ENCODE peak calls at places on chromosomes 13 and 19, in nine cellular contexts. N is tibial nerve; I is lung microvascular endothelial cell; R is stimulated activated CD8-positive, alpha-beta memory T cell treated with anti-CD3 and anti-CD28 coated beads, Interleukin-15, amount 100 ng/mL, for 4 hours; X is Daoy; L is Caco-2; S is LoVo; H is GM18507; J is GM04504. V is an unnamed sample.

GRCh38 chr13:49625392-49626137 is 2.7 kb upstream of the ARL11 start:
- DNase-seq in L (no peak), I (no peak), H (no peak), X (no peak), S (peak; percentile 51), R (no peak), N (peak; percentile 28), J (no peak), V (no peak)

GRCh38 chr19:47608074-47608907 is 643 bp upstream of the BICRA start:
- DNase-seq in L (peak; percentile 99), H (peak; percentile 93), I (peak; percentile 94), J (peak; percentile 91), N (peak; percentile 91), S (peak; percentile 91), R (peak; percentile 84), X (peak; percentile 97), V (peak; percentile 96)

GRCh38 chr13:30256713-30257432 is 50.5 kb downstream of the KATNAL1 start:
- DNase-seq in N (no peak), L (no peak), R (no peak), S (no peak), X (no peak), I (no peak), J (peak; percentile 12), H (no peak), V (peak; percentile 19)

GRCh38 chr19:51712461-51713081 is 11.2 kb downstream of the HAS1 start:
- DNase-seq in R (no peak), I (peak; percentile 39), S (no peak), H (peak; percentile 12), X (peak; percentile 72), L (no peak), N (no peak), J (no peak), V (no peak)

GRCh38 chr19:36638862-36639510 is 27.7 kb downstream of the ZNF461 start:
- DNase-seq in L (no peak), X (no peak), S (no peak), H (no peak), I (peak; percentile 2), N (no peak), R (no peak), J (no peak), V (no peak)

GRCh38 chr13:74796126-74796643 is 662.0 kb upstream of the KLF12 start:
- DNase-seq in S (no peak), J (no peak), H (no peak), X (no peak), N (no peak), L (no peak), I (no peak), R (no peak), V (peak; percentile 44)

GRCh38 chr19:35822579-35822978 is 9.9 kb upstream of the PRODH2 start:
- DNase-seq in S (no peak), N (no peak), I (no peak), L (no peak), X (peak; percentile 26), H (no peak), J (no peak), R (no peak), V (no peak)

GRCh38 chr13:64453831-64454230 is 2776.3 kb downstream of the PCDH9 start:
- DNase-seq in R (no peak), N (no peak), L (no peak), H (no peak), J (no peak), S (no peak), X (no peak), I (no peak), V (no peak)

GRCh38 chr13:54248306-54248705 is 1219.7 kb downstream of the OLFM4 start:
- DNase-seq in L (no peak), R (no peak), H (no peak), J (no peak), N (no peak), S (no peak), X (no peak), I (no peak), V (no peak)

GRCh38 chr13:97849305-97849704 is 104.2 kb upstream of the IPO5 start:
- DNase-seq in X (peak; percentile 13), J (no peak), H (no peak), R (no peak), N (no peak), L (peak; percentile 46), S (no peak), I (peak; percentile 48), V (no peak)

GRCh38 chr19:50435221-50435620 is 2.5 kb downstream of the MYBPC2 start:
- DNase-seq in H (no peak), N (no peak), J (no peak), S (no peak), R (no peak), L (no peak), I (no peak), X (no peak), V (no peak)

GRCh38 chr13:94712812-94713555 is 639 bp upstream of the SOX21 start:
- DNase-seq in N (no peak), R (no peak), J (peak; percentile 26), H (no peak), X (peak; percentile 49), I (peak; percentile 77), S (no peak), L (peak; percentile 30), V (no peak)

GRCh38 chr19:29366757-29367156 is 153.8 kb upstream of the UQCRFS1 start:
- DNase-seq in J (no peak), H (no peak), X (no peak), R (no peak), L (no peak), I (no peak), N (no peak), S (no peak), V (no peak)

GRCh38 chr19:35038623-35039512 is 2.7 kb upstream of the HPN start:
- DNase-seq in N (no peak), S (no peak), J (no peak), X (no peak), I (peak; percentile 50), H (no peak), L (no peak), R (no peak), V (no peak)

GRCh38 chr13:114313061-114313860 is 1.0 kb upstream of the CHAMP1 start:
- DNase-seq in J (no peak), H (no peak), R (no peak), X (peak; percentile 19), I (peak; percentile 8), S (peak; percentile 37), L (no peak), N (no peak), V (no peak)

GRCh38 chr19:35793381-35794165 is 18.2 kb downstream of the ARHGAP33 start:
- DNase-seq in S (no peak), X (peak; percentile 41), R (no peak), J (no peak), L (no peak), N (no peak), H (no peak), I (no peak), V (no peak)

GRCh38 chr19:49924004-49924880 is 4.8 kb upstream of the ATF5 start:
- DNase-seq in N (no peak), H (no peak), S (no peak), R (no peak), J (no peak), X (no peak), L (peak; percentile 53), I (no peak), V (no peak)

GRCh38 chr19:12665281-12665573 is 1.3 kb downstream of the MAN2B1 start:
- DNase-seq in N (peak; percentile 25), H (peak; percentile 54), S (no peak), L (no peak), R (no peak), X (no peak), J (no peak), I (no peak), V (peak; percentile 43)

GRCh38 chr19:10874019-10874418 is 2.7 kb downstream of the CARM1 start:
- DNase-seq in H (no peak), X (no peak), L (no peak), N (no peak), J (no peak), I (no peak), R (no peak), S (no peak), V (no peak)

GRCh38 chr13:103130681-103131210 is 64.5 kb upstream of the SLC10A2 start:
- DNase-seq in R (no peak), L (no peak), N (no peak), J (no peak), X (no peak), S (no peak), H (no peak), I (no peak), V (no peak)

GRCh38 chr13:42041017-42041683 is 7.3 kb upstream of the DGKH start:
- DNase-seq in L (peak; percentile 60), R (no peak), J (no peak), S (peak; percentile 72), N (no peak), X (peak; percentile 67), I (peak; percentile 75), H (peak; percentile 17), V (peak; percentile 37)

GRCh38 chr19:8396563-8397203 is 6.5 kb downstream of the RAB11B start:
- DNase-seq in N (no peak), X (peak; percentile 74), R (peak; percentile 33), L (peak; percentile 62), H (peak; percentile 29), J (no peak), I (peak; percentile 74), S (no peak), V (peak; percentile 80)

GRCh38 chr19:11166281-11167142 is 10.9 kb upstream of the SPC24 start:
- DNase-seq in R (no peak), L (no peak), X (no peak), J (peak; percentile 84), S (no peak), H (no peak), N (no peak), I (no peak), V (no peak)

GRCh38 chr13:105616313-105617075 is 919.0 kb downstream of the EFNB2 start:
- DNase-seq in H (no peak), N (no peak), I (no peak), J (no peak), L (no peak), X (no peak), S (peak; percentile 22), R (no peak), V (no peak)

GRCh38 chr13:33462109-33462508 is 176.6 kb upstream of the STARD13 start:
- DNase-seq in X (no peak), I (no peak), H (no peak), S (no peak), L (no peak), R (no peak), J (no peak), N (no peak), V (no peak)